ENCODE peak calls at places on chromosomes 6 and 20, in six cellular contexts. One of them, this sample, is unnamed.

GRCh38 chr6:1627884-1628550 is 18.3 kb downstream of the FOXC1 start:
- DNase-seq in Calu3: no peak
- DNase-seq in CD8-positive, alpha-beta T cell: no peak
- DNase-seq in mucosa of descending colon: no peak
- DNase-seq in cardiac muscle cell: no peak
- DNase-seq in mesothelial cell of epicardium: no peak
- DNase-seq in this sample: no peak

GRCh38 chr20:43558412-43559146 is at the start of gene SGK2:
- DNase-seq in CD8-positive, alpha-beta T cell: no peak
- DNase-seq in cardiac muscle cell: peak
- DNase-seq in Calu3: peak
- DNase-seq in mesothelial cell of epicardium: no peak
- DNase-seq in mucosa of descending colon: peak
- DNase-seq in this sample: no peak

GRCh38 chr6:117600008-117600743 is 2.1 kb downstream of the GOPC start:
- DNase-seq in Calu3: no peak
- DNase-seq in mesothelial cell of epicardium: no peak
- DNase-seq in CD8-positive, alpha-beta T cell: no peak
- DNase-seq in cardiac muscle cell: peak
- DNase-seq in mucosa of descending colon: no peak
- DNase-seq in this sample: no peak

GRCh38 chr20:478010-478948 is 15.9 kb upstream of the TBC1D20 start:
- DNase-seq in mesothelial cell of epicardium: no peak
- DNase-seq in cardiac muscle cell: peak
- DNase-seq in mucosa of descending colon: no peak
- DNase-seq in CD8-positive, alpha-beta T cell: no peak
- DNase-seq in Calu3: no peak
- DNase-seq in this sample: no peak

GRCh38 chr6:42429836-42430235 is 21.9 kb downstream of the TRERF1 start:
- DNase-seq in Calu3: no peak
- DNase-seq in mesothelial cell of epicardium: no peak
- DNase-seq in cardiac muscle cell: no peak
- DNase-seq in CD8-positive, alpha-beta T cell: peak
- DNase-seq in mucosa of descending colon: no peak
- DNase-seq in this sample: no peak

GRCh38 chr6:132698608-132699007 is 15.2 kb downstream of the VNN1 start:
- DNase-seq in mesothelial cell of epicardium: no peak
- DNase-seq in mucosa of descending colon: no peak
- DNase-seq in Calu3: no peak
- DNase-seq in cardiac muscle cell: no peak
- DNase-seq in CD8-positive, alpha-beta T cell: no peak
- DNase-seq in this sample: no peak

GRCh38 chr20:64057628-64058498 is 5.1 kb upstream of the TCEA2 start:
- DNase-seq in mesothelial cell of epicardium: peak
- DNase-seq in CD8-positive, alpha-beta T cell: peak
- DNase-seq in cardiac muscle cell: peak
- DNase-seq in Calu3: peak
- DNase-seq in mucosa of descending colon: peak
- DNase-seq in this sample: peak

GRCh38 chr6:11366183-11366933 is 133.9 kb upstream of the NEDD9 start:
- DNase-seq in mucosa of descending colon: no peak
- DNase-seq in CD8-positive, alpha-beta T cell: no peak
- DNase-seq in Calu3: no peak
- DNase-seq in mesothelial cell of epicardium: no peak
- DNase-seq in cardiac muscle cell: no peak
- DNase-seq in this sample: no peak

GRCh38 chr6:42417641-42418112 is 34.0 kb downstream of the TRERF1 start:
- DNase-seq in mesothelial cell of epicardium: no peak
- DNase-seq in CD8-positive, alpha-beta T cell: peak
- DNase-seq in mucosa of descending colon: no peak
- DNase-seq in cardiac muscle cell: peak
- DNase-seq in Calu3: no peak
- DNase-seq in this sample: no peak

GRCh38 chr6:42452171-42453026 is 673 bp upstream of the TRERF1 start:
- DNase-seq in Calu3: peak
- DNase-seq in mucosa of descending colon: peak
- DNase-seq in cardiac muscle cell: peak
- DNase-seq in CD8-positive, alpha-beta T cell: peak
- DNase-seq in mesothelial cell of epicardium: peak
- DNase-seq in this sample: peak

GRCh38 chr6:134727068-134727467 is 222.8 kb downstream of the ALDH8A1 start:
- DNase-seq in CD8-positive, alpha-beta T cell: no peak
- DNase-seq in mucosa of descending colon: no peak
- DNase-seq in Calu3: no peak
- DNase-seq in mesothelial cell of epicardium: no peak
- DNase-seq in cardiac muscle cell: no peak
- DNase-seq in this sample: no peak

GRCh38 chr6:169851641-169852503 is 100.5 kb downstream of the ERMARD start:
- DNase-seq in mesothelial cell of epicardium: peak
- DNase-seq in mucosa of descending colon: no peak
- DNase-seq in cardiac muscle cell: peak
- DNase-seq in Calu3: no peak
- DNase-seq in CD8-positive, alpha-beta T cell: peak
- DNase-seq in this sample: peak

GRCh38 chr6:17042422-17043147 is 59.3 kb upstream of the STMND1 start:
- DNase-seq in Calu3: peak
- DNase-seq in CD8-positive, alpha-beta T cell: no peak
- DNase-seq in cardiac muscle cell: peak
- DNase-seq in mucosa of descending colon: peak
- DNase-seq in mesothelial cell of epicardium: no peak
- DNase-seq in this sample: no peak

GRCh38 chr20:45140836-45141235 is 16.6 kb upstream of the WFDC12 start:
- DNase-seq in Calu3: no peak
- DNase-seq in CD8-positive, alpha-beta T cell: no peak
- DNase-seq in cardiac muscle cell: no peak
- DNase-seq in mucosa of descending colon: no peak
- DNase-seq in mesothelial cell of epicardium: no peak
- DNase-seq in this sample: no peak

GRCh38 chr6:127879685-127880084 is 21.2 kb downstream of the THEMIS start:
- DNase-seq in mucosa of descending colon: no peak
- DNase-seq in mesothelial cell of epicardium: peak
- DNase-seq in Calu3: no peak
- DNase-seq in CD8-positive, alpha-beta T cell: peak
- DNase-seq in cardiac muscle cell: peak
- DNase-seq in this sample: no peak

GRCh38 chr20:63974402-63975200 is 4.8 kb downstream of the SAMD10 start:
- DNase-seq in mucosa of descending colon: no peak
- DNase-seq in CD8-positive, alpha-beta T cell: no peak
- DNase-seq in cardiac muscle cell: no peak
- DNase-seq in Calu3: peak
- DNase-seq in mesothelial cell of epicardium: no peak
- DNase-seq in this sample: no peak

GRCh38 chr6:52155791-52156576 is 30.2 kb upstream of the IL17A start:
- DNase-seq in Calu3: peak
- DNase-seq in mesothelial cell of epicardium: no peak
- DNase-seq in mucosa of descending colon: no peak
- DNase-seq in CD8-positive, alpha-beta T cell: no peak
- DNase-seq in cardiac muscle cell: no peak
- DNase-seq in this sample: no peak

GRCh38 chr20:20593447-20594170 is 118.8 kb downstream of the RALGAPA2 start:
- DNase-seq in CD8-positive, alpha-beta T cell: no peak
- DNase-seq in mesothelial cell of epicardium: no peak
- DNase-seq in Calu3: no peak
- DNase-seq in cardiac muscle cell: peak
- DNase-seq in mucosa of descending colon: peak
- DNase-seq in this sample: no peak

GRCh38 chr6:105510746-105511145 is 107.9 kb upstream of the PREP start:
- DNase-seq in mucosa of descending colon: no peak
- DNase-seq in mesothelial cell of epicardium: no peak
- DNase-seq in CD8-positive, alpha-beta T cell: no peak
- DNase-seq in cardiac muscle cell: peak
- DNase-seq in Calu3: no peak
- DNase-seq in this sample: no peak

GRCh38 chr6:144150673-144151009 is 324 bp downstream of the STX11 start:
- DNase-seq in CD8-positive, alpha-beta T cell: peak
- DNase-seq in cardiac muscle cell: no peak
- DNase-seq in Calu3: peak
- DNase-seq in mesothelial cell of epicardium: no peak
- DNase-seq in mucosa of descending colon: peak
- DNase-seq in this sample: no peak
- TF ChIP-seq CTCF in CD8-positive, alpha-beta T cell: peak
- TF ChIP-seq CTCF in cardiac muscle cell: peak
- TF ChIP-seq CTCF in Calu3: no peak
- TF ChIP-seq CTCF in mesothelial cell of epicardium: peak
- TF ChIP-seq CTCF in mucosa of descending colon: no peak
- TF ChIP-seq CTCF in this sample: peak

GRCh38 chr20:34824026-34824860 is 1.2 kb downstream of the NCOA6 start:
- DNase-seq in mesothelial cell of epicardium: no peak
- DNase-seq in CD8-positive, alpha-beta T cell: peak
- DNase-seq in cardiac muscle cell: peak
- DNase-seq in Calu3: peak
- DNase-seq in mucosa of descending colon: peak
- DNase-seq in this sample: no peak

GRCh38 chr20:34820805-34821578 is 4.5 kb downstream of the NCOA6 start:
- DNase-seq in cardiac muscle cell: no peak
- DNase-seq in CD8-positive, alpha-beta T cell: no peak
- DNase-seq in mesothelial cell of epicardium: no peak
- DNase-seq in Calu3: no peak
- DNase-seq in mucosa of descending colon: no peak
- DNase-seq in this sample: no peak

GRCh38 chr20:34829191-34829590 is 3.7 kb upstream of the NCOA6 start:
- DNase-seq in mesothelial cell of epicardium: no peak
- DNase-seq in mucosa of descending colon: no peak
- DNase-seq in cardiac muscle cell: no peak
- DNase-seq in CD8-positive, alpha-beta T cell: no peak
- DNase-seq in Calu3: no peak
- DNase-seq in this sample: no peak

GRCh38 chr20:34825530-34826362 is at the start of gene NCOA6:
- DNase-seq in mucosa of descending colon: peak
- DNase-seq in mesothelial cell of epicardium: peak
- DNase-seq in CD8-positive, alpha-beta T cell: peak
- DNase-seq in cardiac muscle cell: peak
- DNase-seq in Calu3: peak
- DNase-seq in this sample: peak

DNA sequence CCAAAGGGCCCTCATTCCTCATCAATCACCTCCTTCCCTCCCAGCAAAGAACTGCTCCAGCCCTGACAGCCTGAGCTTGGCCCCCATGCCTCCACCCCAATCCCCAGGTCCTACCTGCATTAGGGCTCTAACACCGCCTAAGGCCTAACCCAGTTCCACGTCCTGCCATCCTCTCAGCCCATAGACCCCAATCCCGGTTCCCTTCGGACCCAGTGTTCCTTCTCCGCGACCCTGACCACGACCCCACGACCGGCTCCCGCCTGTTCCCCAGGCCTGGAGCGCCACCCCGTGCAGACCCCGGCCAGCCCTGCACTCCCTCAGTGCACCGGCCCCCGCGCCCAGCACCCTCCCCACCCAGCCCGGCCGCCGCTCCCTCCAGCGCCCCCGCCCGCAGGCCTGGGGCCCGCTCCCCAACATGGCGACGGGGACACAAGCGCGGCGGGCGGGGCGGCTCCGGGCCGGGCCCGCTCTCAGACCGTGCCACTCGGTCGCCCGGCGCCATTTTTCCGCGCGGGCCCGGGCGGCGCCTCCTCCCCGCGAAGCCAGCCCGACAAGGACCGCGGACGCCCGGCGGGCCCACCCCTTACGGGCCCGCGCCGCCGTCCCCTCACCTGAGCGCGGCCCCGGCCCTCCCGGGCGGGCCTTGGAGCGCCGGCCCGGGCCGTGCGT is 456 bp downstream of the NCOA6 start:
- DNase-seq in CD8-positive, alpha-beta T cell: peak
- DNase-seq in Calu3: peak
- DNase-seq in mesothelial cell of epicardium: peak
- DNase-seq in mucosa of descending colon: peak
- DNase-seq in cardiac muscle cell: peak
- DNase-seq in this sample: peak
- TF ChIP-seq CTCF in CD8-positive, alpha-beta T cell: no peak
- TF ChIP-seq CTCF in Calu3: no peak
- TF ChIP-seq CTCF in mesothelial cell of epicardium: no peak
- TF ChIP-seq CTCF in mucosa of descending colon: no peak
- TF ChIP-seq CTCF in cardiac muscle cell: no peak
- TF ChIP-seq CTCF in this sample: peak

GRCh38 chr20:13119583-13119982 is 101.5 kb upstream of the ISM1 start:
- DNase-seq in Calu3: peak
- DNase-seq in CD8-positive, alpha-beta T cell: peak
- DNase-seq in mesothelial cell of epicardium: peak
- DNase-seq in cardiac muscle cell: peak
- DNase-seq in mucosa of descending colon: peak
- DNase-seq in this sample: no peak
- TF ChIP-seq CTCF in Calu3: peak
- TF ChIP-seq CTCF in CD8-positive, alpha-beta T cell: peak
- TF ChIP-seq CTCF in mesothelial cell of epicardium: peak
- TF ChIP-seq CTCF in cardiac muscle cell: peak
- TF ChIP-seq CTCF in mucosa of descending colon: peak
- TF ChIP-seq CTCF in this sample: peak

GRCh38 chr20:25984933-25985332 is 288.3 kb upstream of the ZNF337 start:
- DNase-seq in cardiac muscle cell: peak
- DNase-seq in CD8-positive, alpha-beta T cell: no peak
- DNase-seq in Calu3: no peak
- DNase-seq in mesothelial cell of epicardium: no peak
- DNase-seq in mucosa of descending colon: no peak
- DNase-seq in this sample: peak

GRCh38 chr20:25989196-25989595 is 292.5 kb upstream of the ZNF337 start:
- DNase-seq in mucosa of descending colon: no peak
- DNase-seq in Calu3: no peak
- DNase-seq in mesothelial cell of epicardium: no peak
- DNase-seq in cardiac muscle cell: no peak
- DNase-seq in CD8-positive, alpha-beta T cell: no peak
- DNase-seq in this sample: peak

GRCh38 chr20:25985597-25985996 is 288.9 kb upstream of the ZNF337 start:
- DNase-seq in cardiac muscle cell: no peak
- DNase-seq in Calu3: no peak
- DNase-seq in mesothelial cell of epicardium: no peak
- DNase-seq in CD8-positive, alpha-beta T cell: no peak
- DNase-seq in mucosa of descending colon: no peak
- DNase-seq in this sample: no peak

GRCh38 chr20:25991051-25991755 is 294.6 kb upstream of the ZNF337 start:
- DNase-seq in Calu3: no peak
- DNase-seq in cardiac muscle cell: no peak
- DNase-seq in mucosa of descending colon: no peak
- DNase-seq in mesothelial cell of epicardium: no peak
- DNase-seq in CD8-positive, alpha-beta T cell: no peak
- DNase-seq in this sample: peak

DNA sequence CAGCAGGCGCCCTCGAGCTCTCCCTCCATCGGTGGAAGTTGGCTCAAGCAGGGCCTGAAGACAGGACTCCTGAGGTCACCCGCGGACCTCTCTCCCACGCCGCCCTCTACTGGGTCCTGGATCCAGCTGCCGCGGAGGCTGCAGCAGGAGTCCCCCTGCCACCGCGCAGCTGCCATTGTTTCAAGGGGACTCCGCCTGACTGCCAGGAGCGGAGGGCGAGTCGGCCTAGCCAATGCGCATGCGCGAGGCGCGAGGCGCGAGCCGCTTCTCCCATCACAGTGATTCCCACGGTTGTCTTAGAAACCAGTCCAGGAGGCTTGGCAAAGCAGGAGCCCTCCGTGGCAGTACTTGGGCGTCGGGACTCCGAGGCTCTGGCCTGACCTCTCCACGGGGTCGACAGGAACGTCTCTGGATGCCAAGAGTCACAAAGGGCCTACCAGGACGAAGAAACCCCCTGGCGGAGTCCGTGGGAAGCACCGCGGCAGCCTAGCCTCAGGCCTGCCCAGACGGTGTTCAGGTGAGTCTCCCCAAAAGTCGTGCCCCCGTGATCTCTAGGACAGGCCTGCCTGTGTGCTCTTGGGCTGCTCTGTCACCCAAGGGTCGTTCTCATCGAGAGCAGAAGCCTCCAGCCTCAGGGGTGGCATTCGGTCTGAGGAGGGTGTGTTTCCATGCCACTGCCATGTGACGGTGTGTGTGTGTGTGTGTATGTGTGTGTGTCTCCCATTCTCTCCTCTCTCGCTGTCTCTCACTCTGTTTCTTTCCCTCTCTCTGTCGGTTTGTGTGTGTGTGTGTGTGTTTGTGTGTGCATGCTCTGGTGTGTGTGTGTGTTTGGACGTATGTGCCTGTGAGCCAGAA is 290.6 kb upstream of the ZNF337 start:
- DNase-seq in Calu3: no peak
- DNase-seq in cardiac muscle cell: peak
- DNase-seq in CD8-positive, alpha-beta T cell: peak
- DNase-seq in mesothelial cell of epicardium: no peak
- DNase-seq in mucosa of descending colon: peak
- DNase-seq in this sample: peak
- TF ChIP-seq CTCF in Calu3: no peak
- TF ChIP-seq CTCF in cardiac muscle cell: peak
- TF ChIP-seq CTCF in CD8-positive, alpha-beta T cell: peak
- TF ChIP-seq CTCF in mesothelial cell of epicardium: no peak
- TF ChIP-seq CTCF in mucosa of descending colon: no peak
- TF ChIP-seq CTCF in this sample: no peak

This sample was measured in osteocyte.